ENCODE peak calls at places on chromosomes 2 and 18, in seven cellular contexts. One of them, this sample, is unnamed.

GRCh38 chr18:48792141-48792540 is 158.6 kb downstream of the SMAD7 start:
- DNase-seq in SK-N-SH: no peak
- DNase-seq in HepG2: no peak
- DNase-seq in GM12878: no peak
- DNase-seq in K562: no peak
- DNase-seq in HCT116: no peak
- DNase-seq in H1: no peak
- DNase-seq in this sample: no peak

GRCh38 chr2:231300020-231300721 is 95.3 kb upstream of the B3GNT7 start:
- DNase-seq in SK-N-SH: no peak
- DNase-seq in HepG2: peak; percentile 63
- DNase-seq in GM12878: peak; percentile 27
- DNase-seq in K562: no peak
- DNase-seq in HCT116: no peak
- DNase-seq in H1: no peak
- DNase-seq in this sample: no peak

GRCh38 chr2:150214626-150215025 is 272.8 kb downstream of the RND3 start:
- DNase-seq in SK-N-SH: no peak
- DNase-seq in HepG2: peak; percentile 26
- DNase-seq in GM12878: no peak
- DNase-seq in K562: no peak
- DNase-seq in HCT116: no peak
- DNase-seq in H1: no peak
- DNase-seq in this sample: no peak

GRCh38 chr2:241855245-241855887 is 3.3 kb downstream of the PDCD1 start:
- DNase-seq in SK-N-SH: peak; percentile 39
- DNase-seq in HepG2: no peak
- DNase-seq in GM12878: no peak
- DNase-seq in K562: no peak
- DNase-seq in HCT116: no peak
- DNase-seq in H1: no peak
- DNase-seq in this sample: no peak

GRCh38 chr2:112345030-112346027 is 69.9 kb downstream of the ZC3H6 start:
- DNase-seq in SK-N-SH: no peak
- DNase-seq in HepG2: peak; percentile 20
- DNase-seq in GM12878: no peak
- DNase-seq in K562: peak; percentile 17
- DNase-seq in HCT116: no peak
- DNase-seq in H1: no peak
- DNase-seq in this sample: peak; percentile 58

GRCh38 chr2:128549646-128550260 is 231.1 kb upstream of the HS6ST1 start:
- DNase-seq in SK-N-SH: no peak
- DNase-seq in HepG2: no peak
- DNase-seq in GM12878: no peak
- DNase-seq in K562: no peak
- DNase-seq in HCT116: no peak
- DNase-seq in H1: no peak
- DNase-seq in this sample: no peak

GRCh38 chr2:10285578-10286198 is 17.0 kb upstream of the HPCAL1 start:
- DNase-seq in SK-N-SH: peak; percentile 95
- DNase-seq in HepG2: peak; percentile 77
- DNase-seq in GM12878: no peak
- DNase-seq in K562: peak; percentile 46
- DNase-seq in HCT116: peak; percentile 71
- DNase-seq in H1: peak; percentile 54
- DNase-seq in this sample: peak; percentile 51

GRCh38 chr2:80548469-80548868 is 243.9 kb upstream of the LRRTM1 start:
- DNase-seq in SK-N-SH: no peak
- DNase-seq in HepG2: no peak
- DNase-seq in GM12878: no peak
- DNase-seq in K562: no peak
- DNase-seq in HCT116: no peak
- DNase-seq in H1: no peak
- DNase-seq in this sample: no peak

GRCh38 chr2:209094221-209094620 is 329.6 kb upstream of the MAP2 start:
- DNase-seq in SK-N-SH: no peak
- DNase-seq in HepG2: no peak
- DNase-seq in GM12878: no peak
- DNase-seq in K562: no peak
- DNase-seq in HCT116: no peak
- DNase-seq in H1: no peak
- DNase-seq in this sample: no peak

GRCh38 chr18:27983780-27984179 is 193.2 kb downstream of the CDH2 start:
- DNase-seq in SK-N-SH: no peak
- DNase-seq in HepG2: no peak
- DNase-seq in GM12878: no peak
- DNase-seq in K562: no peak
- DNase-seq in HCT116: no peak
- DNase-seq in H1: no peak
- DNase-seq in this sample: no peak

GRCh38 chr2:173802518-173802917 is 162.7 kb downstream of the SP3 start:
- DNase-seq in SK-N-SH: no peak
- DNase-seq in HepG2: no peak
- DNase-seq in GM12878: no peak
- DNase-seq in K562: no peak
- DNase-seq in HCT116: no peak
- DNase-seq in H1: no peak
- DNase-seq in this sample: no peak

GRCh38 chr18:13653746-13654455 is 72.5 kb downstream of the FAM210A start:
- DNase-seq in SK-N-SH: no peak
- DNase-seq in HepG2: no peak
- DNase-seq in GM12878: no peak
- DNase-seq in K562: no peak
- DNase-seq in HCT116: no peak
- DNase-seq in H1: no peak
- DNase-seq in this sample: no peak

GRCh38 chr2:241703128-241703604 is 1.3 kb downstream of the ING5 start:
- DNase-seq in SK-N-SH: peak; percentile 59
- DNase-seq in HepG2: no peak
- DNase-seq in GM12878: no peak
- DNase-seq in K562: no peak
- DNase-seq in HCT116: no peak
- DNase-seq in H1: no peak
- DNase-seq in this sample: peak; percentile 23

GRCh38 chr2:43170733-43171101 is 55.7 kb downstream of the ZFP36L2 start:
- DNase-seq in SK-N-SH: no peak
- DNase-seq in HepG2: no peak
- DNase-seq in GM12878: no peak
- DNase-seq in K562: no peak
- DNase-seq in HCT116: no peak
- DNase-seq in H1: no peak
- DNase-seq in this sample: no peak

GRCh38 chr2:120777170-120777751 is 41.6 kb downstream of the GLI2 start:
- DNase-seq in SK-N-SH: no peak
- DNase-seq in HepG2: no peak
- DNase-seq in GM12878: no peak
- DNase-seq in K562: no peak
- DNase-seq in HCT116: no peak
- DNase-seq in H1: no peak
- DNase-seq in this sample: no peak

GRCh38 chr18:24273596-24273995 is 124.0 kb downstream of the OSBPL1A start:
- DNase-seq in SK-N-SH: no peak
- DNase-seq in HepG2: no peak
- DNase-seq in GM12878: no peak
- DNase-seq in K562: no peak
- DNase-seq in HCT116: no peak
- DNase-seq in H1: no peak
- DNase-seq in this sample: no peak

GRCh38 chr2:218234487-218234886 is 17.5 kb downstream of the ARPC2 start:
- DNase-seq in SK-N-SH: no peak
- DNase-seq in HepG2: no peak
- DNase-seq in GM12878: no peak
- DNase-seq in K562: no peak
- DNase-seq in HCT116: no peak
- DNase-seq in H1: no peak
- DNase-seq in this sample: no peak

GRCh38 chr2:177551989-177552413 is 159.4 kb downstream of the AGPS start:
- DNase-seq in SK-N-SH: peak; percentile 64
- DNase-seq in HepG2: no peak
- DNase-seq in GM12878: no peak
- DNase-seq in K562: peak; percentile 23
- DNase-seq in HCT116: no peak
- DNase-seq in H1: no peak
- DNase-seq in this sample: no peak

GRCh38 chr2:52821631-52822030 is 946.0 kb upstream of the CHAC2 start:
- DNase-seq in SK-N-SH: no peak
- DNase-seq in HepG2: no peak
- DNase-seq in GM12878: no peak
- DNase-seq in K562: no peak
- DNase-seq in HCT116: no peak
- DNase-seq in H1: no peak
- DNase-seq in this sample: peak; percentile 26

GRCh38 chr2:39803839-39804238 is 24.8 kb upstream of the THUMPD2 start:
- DNase-seq in SK-N-SH: no peak
- DNase-seq in HepG2: no peak
- DNase-seq in GM12878: no peak
- DNase-seq in K562: no peak
- DNase-seq in HCT116: no peak
- DNase-seq in H1: no peak
- DNase-seq in this sample: no peak

GRCh38 chr2:39805936-39806608 is 27.0 kb upstream of the THUMPD2 start:
- DNase-seq in SK-N-SH: no peak
- DNase-seq in HepG2: no peak
- DNase-seq in GM12878: no peak
- DNase-seq in K562: no peak
- DNase-seq in HCT116: no peak
- DNase-seq in H1: no peak
- DNase-seq in this sample: no peak
- TF ChIP-seq JUND in SK-N-SH: no peak
- TF ChIP-seq JUND in HepG2: no peak
- TF ChIP-seq JUND in GM12878: no peak
- TF ChIP-seq JUND in K562: no peak
- TF ChIP-seq JUND in HCT116: no peak
- TF ChIP-seq JUND in H1: no peak
- TF ChIP-seq JUND in this sample: no peak

GRCh38 chr2:236121546-236121945 is 46.6 kb downstream of the GBX2 start:
- DNase-seq in SK-N-SH: no peak
- DNase-seq in HepG2: peak; percentile 29
- DNase-seq in GM12878: no peak
- DNase-seq in K562: no peak
- DNase-seq in HCT116: no peak
- DNase-seq in H1: no peak
- DNase-seq in this sample: no peak
- TF ChIP-seq JUND in SK-N-SH: no peak
- TF ChIP-seq JUND in HepG2: no peak
- TF ChIP-seq JUND in GM12878: no peak
- TF ChIP-seq JUND in K562: no peak
- TF ChIP-seq JUND in HCT116: no peak
- TF ChIP-seq JUND in H1: no peak
- TF ChIP-seq JUND in this sample: no peak

GRCh38 chr18:60197233-60197632 is 175.3 kb downstream of the MC4R start:
- DNase-seq in SK-N-SH: no peak
- DNase-seq in HepG2: no peak
- DNase-seq in GM12878: no peak
- DNase-seq in K562: no peak
- DNase-seq in HCT116: no peak
- DNase-seq in H1: no peak
- DNase-seq in this sample: no peak
- TF ChIP-seq JUND in SK-N-SH: peak; percentile 1
- TF ChIP-seq JUND in HepG2: no peak
- TF ChIP-seq JUND in GM12878: no peak
- TF ChIP-seq JUND in K562: no peak
- TF ChIP-seq JUND in HCT116: no peak
- TF ChIP-seq JUND in H1: no peak
- TF ChIP-seq JUND in this sample: no peak

GRCh38 chr2:193837368-193837767 is 1642.6 kb upstream of the TMEFF2 start:
- DNase-seq in SK-N-SH: no peak
- DNase-seq in HepG2: no peak
- DNase-seq in GM12878: no peak
- DNase-seq in K562: no peak
- DNase-seq in HCT116: no peak
- DNase-seq in H1: no peak
- DNase-seq in this sample: no peak
- TF ChIP-seq JUND in SK-N-SH: peak; percentile 59
- TF ChIP-seq JUND in HepG2: no peak
- TF ChIP-seq JUND in GM12878: no peak
- TF ChIP-seq JUND in K562: no peak
- TF ChIP-seq JUND in HCT116: no peak
- TF ChIP-seq JUND in H1: no peak
- TF ChIP-seq JUND in this sample: no peak

GRCh38 chr2:14942991-14943390 is 310.5 kb downstream of the LRATD1 start:
- DNase-seq in SK-N-SH: no peak
- DNase-seq in HepG2: no peak
- DNase-seq in GM12878: no peak
- DNase-seq in K562: no peak
- DNase-seq in HCT116: no peak
- DNase-seq in H1: no peak
- DNase-seq in this sample: no peak

GRCh38 chr2:14941151-14941631 is 308.7 kb downstream of the LRATD1 start:
- DNase-seq in SK-N-SH: no peak
- DNase-seq in HepG2: no peak
- DNase-seq in GM12878: no peak
- DNase-seq in K562: no peak
- DNase-seq in HCT116: no peak
- DNase-seq in H1: no peak
- DNase-seq in this sample: no peak

DNA sequence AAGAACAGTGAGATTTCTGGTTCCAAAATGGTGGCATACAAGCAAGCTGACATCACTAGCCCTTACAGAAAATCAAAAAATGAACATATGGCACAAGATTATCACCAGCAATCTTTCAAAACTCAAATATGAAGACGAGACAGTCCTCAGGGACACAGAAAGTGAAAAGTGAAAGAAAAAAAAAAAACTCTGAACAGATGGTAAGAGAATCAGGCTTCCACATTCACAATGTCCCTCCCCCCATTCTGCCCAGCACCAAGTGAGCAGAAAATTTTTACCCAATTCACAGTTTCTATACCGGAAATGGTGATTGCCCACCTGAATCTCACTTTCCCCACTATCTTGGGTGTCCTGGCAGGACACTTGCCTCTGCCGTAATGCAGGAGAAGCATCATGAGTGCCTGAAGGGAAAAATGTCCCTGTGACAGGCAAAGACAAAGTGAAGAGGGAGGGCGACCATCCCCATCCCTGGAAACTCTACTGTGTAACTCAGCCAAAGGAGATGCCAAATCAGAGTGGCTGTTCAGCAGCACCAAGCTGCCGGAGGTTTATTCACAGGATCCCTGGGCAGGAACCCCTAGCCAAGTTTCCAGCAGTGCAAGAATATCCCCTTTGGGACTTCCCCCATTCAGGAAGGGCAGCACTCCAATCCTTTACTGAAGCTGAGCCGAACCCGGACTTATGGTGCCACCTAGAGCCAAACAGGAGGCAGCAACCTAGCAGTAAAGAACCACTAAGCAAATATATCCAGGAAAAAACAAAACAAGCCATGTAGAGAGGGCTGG is 312.2 kb downstream of the LRATD1 start:
- DNase-seq in SK-N-SH: peak; percentile 20
- DNase-seq in HepG2: peak; percentile 58
- DNase-seq in GM12878: no peak
- DNase-seq in K562: no peak
- DNase-seq in HCT116: peak; percentile 29
- DNase-seq in H1: peak; percentile 58
- DNase-seq in this sample: peak; percentile 72
- TF ChIP-seq JUND in SK-N-SH: no peak
- TF ChIP-seq JUND in HepG2: no peak
- TF ChIP-seq JUND in GM12878: no peak
- TF ChIP-seq JUND in K562: no peak
- TF ChIP-seq JUND in HCT116: no peak
- TF ChIP-seq JUND in H1: no peak
- TF ChIP-seq JUND in this sample: no peak